ENCODE peak calls at places on chromosome 1, in five cellular contexts. H is BE2C, R is H54, N is astrocyte of the spinal cord, J is HTR-8/SVneo. Q is an unnamed sample.

GRCh38 chr1:232963366-232963765 is 13.0 kb downstream of the NTPCR start:
- DNase-seq in R (no peak), H (no peak), J (no peak), N (no peak), Q (no peak)

GRCh38 chr1:62245201-62245600 is 50.6 kb downstream of the L1TD1 start:
- DNase-seq in H (no peak), R (peak; percentile 49), J (no peak), N (no peak), Q (no peak)

GRCh38 chr1:39491146-39491921 is at the start of gene BMP8A:
- DNase-seq in N (no peak), R (no peak), J (peak; percentile 75), H (peak; percentile 72), Q (no peak)

GRCh38 chr1:56357931-56358783 is 221.2 kb downstream of the PLPP3 start:
- DNase-seq in J (no peak), H (no peak), R (no peak), N (no peak), Q (no peak)

GRCh38 chr1:57987507-57987906 is 559.0 kb downstream of the OMA1 start:
- DNase-seq in N (no peak), J (no peak), H (no peak), R (no peak), Q (no peak)

GRCh38 chr1:174964261-174964984 is 35.3 kb upstream of the CACYBP start:
- DNase-seq in N (no peak), R (no peak), H (no peak), J (no peak), Q (no peak)

GRCh38 chr1:202085682-202086373 is 36.9 kb upstream of the GPR37L1 start:
- DNase-seq in R (no peak), H (no peak), N (no peak), J (no peak), Q (no peak)

GRCh38 chr1:3978928-3979325 is 78.9 kb upstream of the C1orf174 start:
- DNase-seq in J (no peak), H (no peak), N (no peak), R (no peak), Q (no peak)